ENCODE peak calls at places on chromosomes 7 and 10, in ten cellular contexts. K is A549, R is adrenal gland, C is IMR-90, T is stomach, N is breast epithelium, P is thyroid gland, I is HCT116, B is tibial nerve, J is heart left ventricle. Q is an unnamed sample.

GRCh38 chr10:12710594-12711343 is 290.7 kb downstream of the CCDC3 start:
- DNase-seq in C (peak), I (peak), N (peak), K (peak), J (peak), P (peak), R (peak), B (peak), T (peak), Q (peak)

GRCh38 chr10:103373544-103373943 is 5.8 kb downstream of the TAF5 start:
- DNase-seq in I (no peak), K (no peak), T (no peak), C (no peak), J (no peak), R (no peak), B (no peak), N (no peak), P (no peak), Q (no peak)

GRCh38 chr10:9051328-9051974 is 997.0 kb downstream of the GATA3 start:
- DNase-seq in B (no peak), C (no peak), I (no peak), N (no peak), P (no peak), K (no peak), R (no peak), T (no peak), J (no peak), Q (no peak)

GRCh38 chr7:50812847-50813475 is 30.3 kb upstream of the GRB10 start:
- DNase-seq in N (peak), R (peak), I (peak), B (peak), T (peak), P (peak), C (peak), J (peak), K (peak), Q (peak)

GRCh38 chr7:147803625-147804024 is 786.9 kb upstream of the C7orf33 start:
- DNase-seq in K (no peak), J (no peak), C (no peak), T (no peak), P (no peak), B (no peak), R (no peak), N (no peak), I (no peak), Q (no peak)

GRCh38 chr7:80999771-81000170 is 80.9 kb upstream of the SEMA3C start:
- DNase-seq in J (no peak), P (no peak), R (no peak), I (no peak), K (no peak), N (no peak), C (no peak), T (no peak), B (no peak), Q (no peak)

GRCh38 chr7:116692599-116693308 is 20.8 kb downstream of the MET start:
- DNase-seq in J (no peak), B (no peak), T (no peak), N (no peak), K (no peak), R (no peak), P (no peak), C (peak), I (peak), Q (no peak)

GRCh38 chr7:130822642-130823041 is 88.6 kb upstream of the KLF14 start:
- DNase-seq in B (no peak), C (peak), P (no peak), J (no peak), R (no peak), N (no peak), I (no peak), K (no peak), T (no peak), Q (no peak)

GRCh38 chr10:71693377-71693776 is 26.2 kb downstream of the C10orf105 start:
- DNase-seq in B (no peak), P (no peak), C (no peak), T (no peak), I (no peak), J (no peak), R (no peak), N (no peak), K (no peak), Q (no peak)

GRCh38 chr7:2864204-2864985 is 20.3 kb upstream of the GNA12 start:
- DNase-seq in P (no peak), C (no peak), N (no peak), T (no peak), K (no peak), R (no peak), B (no peak), J (no peak), I (no peak), Q (no peak)

GRCh38 chr7:139730746-139731612 is 46.8 kb downstream of the HIPK2 start:
- DNase-seq in I (no peak), P (peak), N (no peak), R (peak), B (no peak), J (peak), T (peak), K (no peak), C (peak), Q (peak)

GRCh38 chr10:126628746-126629145 is 41.7 kb downstream of the C10orf90 start:
- DNase-seq in I (no peak), P (no peak), J (no peak), T (no peak), B (no peak), C (no peak), N (no peak), R (no peak), K (no peak), Q (no peak)

GRCh38 chr7:24245362-24245761 is 38.6 kb upstream of the NPY start:
- DNase-seq in K (no peak), J (no peak), C (no peak), R (no peak), N (no peak), B (no peak), P (no peak), I (no peak), T (no peak), Q (no peak)

GRCh38 chr7:44261239-44261638 is 60.5 kb downstream of the YKT6 start:
- DNase-seq in R (no peak), N (no peak), C (no peak), K (no peak), B (no peak), J (no peak), P (no peak), T (no peak), I (no peak), Q (no peak)

GRCh38 chr10:10490187-10490980 is 527.3 kb upstream of the CELF2 start:
- DNase-seq in I (no peak), C (peak), R (no peak), T (no peak), N (no peak), P (no peak), K (no peak), B (no peak), J (no peak), Q (no peak)

GRCh38 chr7:95002726-95003125 is 95.3 kb downstream of the PPP1R9A start:
- DNase-seq in R (no peak), I (no peak), C (no peak), T (no peak), J (no peak), K (no peak), N (no peak), P (no peak), B (no peak), Q (no peak)
- TF ChIP-seq POLR2A in R (no peak), I (no peak), C (no peak), T (no peak), J (no peak), K (no peak), N (no peak), P (no peak), B (no peak), Q (no peak)

GRCh38 chr7:497946-498655 is 21.5 kb downstream of the PDGFA start:
- DNase-seq in B (no peak), K (no peak), P (no peak), T (no peak), J (no peak), C (no peak), R (no peak), I (no peak), N (no peak), Q (no peak)
- H3K27ac ChIP-seq in B (no peak), K (no peak), P (no peak), T (no peak), J (no peak), C (no peak), R (no peak), I (no peak), N (no peak), Q (no peak)

GRCh38 chr7:97011104-97011503 is 5.8 kb downstream of the DLX6 start:
- DNase-seq in C (no peak), J (no peak), P (no peak), K (no peak), I (no peak), B (no peak), R (no peak), N (no peak), T (no peak), Q (no peak)
- TF ChIP-seq POLR2A in C (no peak), J (no peak), P (no peak), K (no peak), I (no peak), B (no peak), R (no peak), N (no peak), T (no peak), Q (no peak)

GRCh38 chr7:70631732-70632131 is 500.2 kb upstream of the GALNT17 start:
- DNase-seq in N (no peak), B (no peak), K (no peak), I (no peak), P (no peak), R (no peak), T (no peak), C (no peak), J (no peak), Q (no peak)

GRCh38 chr7:70634071-70634470 is 497.9 kb upstream of the GALNT17 start:
- DNase-seq in K (no peak), T (no peak), N (no peak), B (no peak), C (no peak), P (no peak), I (no peak), J (no peak), R (no peak), Q (no peak)

GRCh38 chr7:70632400-70632799 is 499.5 kb upstream of the GALNT17 start:
- DNase-seq in P (no peak), J (no peak), I (no peak), B (no peak), N (no peak), T (no peak), K (no peak), C (no peak), R (no peak), Q (no peak)

GRCh38 chr7:70627488-70627887 is 504.5 kb upstream of the GALNT17 start:
- DNase-seq in C (no peak), N (no peak), P (no peak), K (no peak), J (no peak), T (no peak), R (no peak), I (no peak), B (no peak), Q (no peak)

GRCh38 chr7:70630647-70631457 is 501.1 kb upstream of the GALNT17 start:
- DNase-seq in N (no peak), R (no peak), I (no peak), T (no peak), P (no peak), C (peak), B (no peak), J (peak), K (no peak), Q (no peak)
- H3K27ac ChIP-seq in N (no peak), R (no peak), I (no peak), T (no peak), P (no peak), C (no peak), B (peak), J (no peak), K (no peak), Q (no peak)

GRCh38 chr10:92688573-92688926 is 1.2 kb upstream of the HHEX start:
- DNase-seq in C (no peak), K (no peak), T (no peak), B (no peak), N (no peak), J (no peak), R (no peak), I (no peak), P (no peak), Q (no peak)

GRCh38 chr10:92690211-92691041 is 671 bp downstream of the HHEX start:
- DNase-seq in T (peak), K (peak), P (no peak), C (peak), B (no peak), N (no peak), R (peak), I (peak), J (peak), Q (peak)

GRCh38 chr10:92688927-92689662 is 660 bp upstream of the HHEX start:
- DNase-seq in N (no peak), P (peak), T (peak), R (peak), B (no peak), K (peak), J (no peak), C (peak), I (no peak), Q (peak)

GRCh38 chr10:92691042-92691590 is 1.4 kb downstream of the HHEX start:
- DNase-seq in B (no peak), T (no peak), J (peak), I (no peak), K (no peak), R (peak), C (no peak), P (no peak), N (no peak), Q (peak)

GRCh38 chr10:92689663-92690210 is at the start of gene HHEX:
- DNase-seq in N (no peak), I (peak), K (peak), J (peak), R (peak), P (peak), C (peak), B (no peak), T (peak), Q (peak)
- TF ChIP-seq POLR2A in N (no peak), I (peak), K (peak), J (peak), R (peak), P (peak), C (peak), B (no peak), T (no peak), Q (no peak)

DNA sequence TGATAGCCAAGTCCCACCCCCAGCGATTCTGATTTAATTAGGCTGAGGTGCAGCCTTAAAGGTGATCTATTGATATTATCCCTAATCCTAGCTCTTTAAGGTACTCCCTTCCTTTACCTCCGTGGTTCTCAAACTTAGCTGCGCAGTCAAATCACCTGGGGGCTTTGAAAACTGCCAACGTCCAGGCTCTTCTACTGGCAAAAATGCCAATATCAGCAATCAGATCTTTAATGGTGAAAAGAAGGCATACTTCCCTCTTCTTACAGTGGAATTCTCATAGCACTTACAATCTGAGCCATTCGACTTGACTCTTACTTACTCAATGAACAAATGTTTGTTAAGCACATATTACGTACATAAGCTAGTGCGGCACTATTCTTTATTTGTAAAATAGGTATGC is 704 bp upstream of the SLC35B4 start:
- DNase-seq in K (no peak), P (no peak), T (no peak), N (no peak), I (no peak), J (no peak), R (no peak), C (no peak), B (no peak), Q (no peak)
- H3K27ac ChIP-seq in K (peak), P (no peak), T (peak), N (peak), I (no peak), J (no peak), R (no peak), C (no peak), B (no peak), Q (peak)

DNA sequence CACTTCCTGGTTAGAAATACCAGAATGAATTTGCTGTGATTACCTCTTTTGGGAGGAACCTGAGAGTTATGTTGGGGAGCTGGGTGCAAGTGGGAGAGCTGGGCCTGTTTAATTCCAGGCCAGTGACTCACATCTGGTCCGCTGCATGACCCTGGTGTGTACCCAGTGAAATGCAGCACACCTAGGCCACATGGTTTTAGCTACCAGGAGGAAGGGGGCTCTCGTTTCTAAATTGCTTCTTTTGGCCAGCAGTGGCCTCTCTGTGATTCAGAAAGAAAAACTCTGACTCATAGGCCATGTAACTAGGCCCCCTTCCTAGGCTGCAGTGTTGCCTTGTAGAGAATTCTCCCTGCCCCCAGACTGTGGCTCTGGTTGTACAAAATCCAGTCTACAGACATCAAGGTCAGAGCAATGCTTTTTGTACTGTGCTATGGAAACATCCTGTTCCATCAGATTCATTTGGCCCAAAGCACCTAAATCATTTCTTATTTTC is 6.7 kb downstream of the AGFG2 start:
- DNase-seq in P (peak), K (peak), T (no peak), J (no peak), N (no peak), I (peak), R (peak), C (peak), B (no peak), Q (peak)
- TF ChIP-seq POLR2A in P (no peak), K (no peak), T (no peak), J (no peak), N (no peak), I (no peak), R (peak), C (no peak), B (no peak), Q (no peak)

GRCh38 chr10:49288341-49289065 is 10.5 kb upstream of the C10orf71 start:
- DNase-seq in J (no peak), N (no peak), T (no peak), P (no peak), R (peak), K (no peak), B (no peak), I (no peak), C (no peak), Q (no peak)

GRCh38 chr10:49289480-49289879 is 9.5 kb upstream of the C10orf71 start:
- DNase-seq in J (no peak), N (no peak), K (no peak), B (no peak), I (no peak), P (no peak), R (peak), T (no peak), C (no peak), Q (no peak)

GRCh38 chr10:49286686-49287085 is 12.3 kb upstream of the C10orf71 start:
- DNase-seq in R (peak), I (no peak), C (no peak), K (no peak), N (no peak), P (no peak), T (peak), B (no peak), J (no peak), Q (no peak)

GRCh38 chr10:49290131-49290530 is 8.8 kb upstream of the C10orf71 start:
- DNase-seq in B (no peak), K (no peak), C (no peak), J (no peak), I (no peak), T (no peak), N (no peak), P (no peak), R (no peak), Q (no peak)

GRCh38 chr10:49287689-49288340 is 11.2 kb upstream of the C10orf71 start:
- DNase-seq in K (no peak), R (peak), B (no peak), J (peak), C (no peak), P (no peak), T (peak), N (no peak), I (no peak), Q (no peak)
- H3K27ac ChIP-seq in K (no peak), R (no peak), B (no peak), J (no peak), C (no peak), P (no peak), T (no peak), N (no peak), I (no peak), Q (no peak)

Q was measured in testis.